ENCODE peak calls at places on chromosomes 4 and X, in five cellular contexts. W is CD8-positive, alpha-beta T cell; Q is heart right ventricle; H is type B pancreatic cell; K is neural crest cell. F is an unnamed sample.

GRCh38 chr4:14180983-14181601 is 553.6 kb upstream of the BOD1L1 start:
- DNase-seq in W (no peak), Q (no peak), H (no peak), K (no peak), F (peak; percentile 13)

GRCh38 chr4:94545296-94545695 is 93.6 kb downstream of the PDLIM5 start:
- DNase-seq in W (no peak), Q (no peak), H (no peak), K (no peak), F (no peak)

GRCh38 chr4:156312261-156312847 is 358.7 kb upstream of the CTSO start:
- DNase-seq in W (no peak), Q (no peak), H (no peak), K (no peak), F (peak; percentile 20)

GRCh38 chr4:122700178-122700725 is 32.3 kb upstream of the BBS12 start:
- DNase-seq in W (no peak), Q (peak; percentile 64), H (no peak), K (no peak), F (peak; percentile 72)

GRCh38 chr4:85598936-85599335 is 124.0 kb downstream of the ARHGAP24 start:
- DNase-seq in W (no peak), Q (no peak), H (no peak), K (no peak), F (no peak)

GRCh38 chr4:143667461-143667860 is 33.0 kb downstream of the FREM3 start:
- DNase-seq in W (no peak), Q (no peak), H (no peak), K (no peak), F (no peak)

GRCh38 chr4:10097906-10098769 is 18.5 kb downstream of the WDR1 start:
- DNase-seq in W (no peak), Q (no peak), H (no peak), K (no peak), F (no peak)

GRCh38 chrX:47204970-47205369 is 11.3 kb downstream of the UBA1 start:
- DNase-seq in W (no peak), Q (no peak), H (no peak), K (no peak), F (no peak)

GRCh38 chr4:47391256-47391655 is 72.2 kb downstream of the COMMD8 start:
- DNase-seq in W (no peak), Q (no peak), H (no peak), K (no peak), F (no peak)

GRCh38 chr4:85837334-85837733 is 362.4 kb downstream of the ARHGAP24 start:
- DNase-seq in W (no peak), Q (no peak), H (no peak), K (no peak), F (no peak)

GRCh38 chr4:6008092-6008551 is 10.1 kb downstream of the C4orf50 start:
- DNase-seq in W (no peak), Q (no peak), H (no peak), K (no peak), F (no peak)

GRCh38 chr4:40953253-40954118 is 203.7 kb downstream of the NSUN7 start:
- DNase-seq in W (no peak), Q (no peak), H (no peak), K (no peak), F (no peak)

GRCh38 chr4:145679520-145679919 is 426 bp upstream of the C4orf51 start:
- DNase-seq in W (no peak), Q (no peak), H (no peak), K (no peak), F (peak; percentile 70)

GRCh38 chrX:349196-349595 is 30.6 kb upstream of the GTPBP6 start:
- DNase-seq in W (no peak), Q (no peak), H (no peak), K (no peak), F (no peak)

GRCh38 chrX:106707771-106708454 is 18.6 kb upstream of the RNF128 start:
- DNase-seq in W (no peak), Q (no peak), H (no peak), K (no peak), F (peak; percentile 89)

GRCh38 chrX:153411255-153411987 is at the start of gene ZFP92:
- DNase-seq in W (no peak), Q (peak; percentile 58), H (no peak), K (no peak), F (no peak)

GRCh38 chrX:152072236-152072635 is 66.1 kb downstream of the MAGEA10 start:
- DNase-seq in W (no peak), Q (no peak), H (no peak), K (no peak), F (peak; percentile 61)

GRCh38 chr4:105453550-105454201 is 20.2 kb downstream of the PPA2 start:
- DNase-seq in W (no peak), Q (no peak), H (no peak), K (no peak), F (peak; percentile 45)

GRCh38 chrX:46967547-46967946 is 55.3 kb downstream of the JADE3 start:
- DNase-seq in W (no peak), Q (no peak), H (no peak), K (no peak), F (peak; percentile 25)

GRCh38 chrX:24890677-24891076 is 125.1 kb downstream of the ARX start:
- DNase-seq in W (no peak), Q (no peak), H (no peak), K (no peak), F (peak; percentile 69)

GRCh38 chr4:135194477-135194876 is 992.9 kb upstream of the PABPC4L start:
- DNase-seq in W (no peak), Q (no peak), H (no peak), K (no peak), F (no peak)

GRCh38 chr4:104394409-104394813 is 100.3 kb downstream of the CXXC4 start:
- DNase-seq in W (no peak), Q (peak; percentile 4), H (no peak), K (no peak), F (no peak)

GRCh38 chr4:71713611-71714203 is 70.2 kb downstream of the GC start:
- DNase-seq in W (no peak), Q (no peak), H (no peak), K (no peak), F (peak; percentile 61)

GRCh38 chr4:157803441-157804168 is 369.2 kb downstream of the GASK1B start:
- DNase-seq in W (no peak), Q (no peak), H (no peak), K (no peak), F (no peak)

GRCh38 chr4:8580321-8581093 is at the start of gene GPR78:
- DNase-seq in W (no peak), Q (peak; percentile 71), H (peak; percentile 87), K (peak; percentile 85), F (peak; percentile 19)

GRCh38 chr4:167183036-167183435 is 51.3 kb downstream of the SPOCK3 start:
- DNase-seq in W (no peak), Q (no peak), H (no peak), K (no peak), F (no peak)

GRCh38 chr4:145930592-145930991 is 8.0 kb downstream of the ZNF827 start:
- DNase-seq in W (no peak), Q (peak; percentile 20), H (no peak), K (no peak), F (no peak)

GRCh38 chr4:137740192-137740591 is 207.9 kb upstream of the PCDH18 start:
- DNase-seq in W (no peak), Q (no peak), H (no peak), K (no peak), F (no peak)

GRCh38 chrX:33725556-33726232 is 406.4 kb downstream of the FAM47A start:
- DNase-seq in W (no peak), Q (no peak), H (no peak), K (peak; percentile 11), F (peak; percentile 54)

GRCh38 chrX:123504630-123505270 is 228.1 kb downstream of the THOC2 start:
- DNase-seq in W (no peak), Q (no peak), H (no peak), K (no peak), F (no peak)

GRCh38 chrX:136783159-136783558 is 2.4 kb upstream of the ARHGEF6 start:
- DNase-seq in W (no peak), Q (no peak), H (no peak), K (no peak), F (peak; percentile 34)

GRCh38 chrX:120315776-120316175 is 4.5 kb upstream of the TMEM255A start:
- DNase-seq in W (no peak), Q (no peak), H (no peak), K (no peak), F (peak; percentile 39)

GRCh38 chr4:148239406-148239805 is 202.8 kb downstream of the NR3C2 start:
- DNase-seq in W (no peak), Q (peak; percentile 27), H (no peak), K (no peak), F (no peak)

GRCh38 chr4:186845137-186845842 is 121.6 kb upstream of the FAT1 start:
- DNase-seq in W (no peak), Q (no peak), H (no peak), K (no peak), F (peak; percentile 89)

GRCh38 chr4:165839615-165840333 is 33.3 kb upstream of the TLL1 start:
- DNase-seq in W (no peak), Q (no peak), H (no peak), K (no peak), F (peak; percentile 63)

GRCh38 chr4:83629945-83630684 is 94.2 kb downstream of the GPAT3 start:
- DNase-seq in W (no peak), Q (no peak), H (no peak), K (no peak), F (peak; percentile 86)

DNA sequence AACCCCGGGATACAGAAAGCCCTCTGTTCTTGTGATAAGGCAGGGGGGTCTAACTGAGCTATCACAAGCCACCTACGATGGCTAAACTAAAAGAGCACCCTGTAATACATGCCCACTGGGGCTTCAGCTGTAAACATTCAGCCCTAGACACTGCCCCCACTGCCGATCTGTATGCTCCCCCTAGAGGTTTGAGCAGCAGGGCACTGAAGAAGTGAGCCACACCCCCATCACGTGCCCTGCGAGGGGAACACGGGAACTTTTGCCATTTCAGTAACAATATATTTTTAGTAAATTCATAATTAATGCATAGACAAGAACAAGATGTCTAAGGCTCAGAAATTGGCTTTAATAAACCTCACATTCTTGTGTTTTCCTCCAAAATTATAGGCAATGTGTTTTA is 235.2 kb upstream of the SFRP2 start:
- DNase-seq in W (no peak), Q (no peak), H (no peak), K (no peak), F (no peak)
- TF ChIP-seq CTCF in W (no peak), Q (no peak), H (no peak), K (peak; percentile 41), F (no peak)

DNA sequence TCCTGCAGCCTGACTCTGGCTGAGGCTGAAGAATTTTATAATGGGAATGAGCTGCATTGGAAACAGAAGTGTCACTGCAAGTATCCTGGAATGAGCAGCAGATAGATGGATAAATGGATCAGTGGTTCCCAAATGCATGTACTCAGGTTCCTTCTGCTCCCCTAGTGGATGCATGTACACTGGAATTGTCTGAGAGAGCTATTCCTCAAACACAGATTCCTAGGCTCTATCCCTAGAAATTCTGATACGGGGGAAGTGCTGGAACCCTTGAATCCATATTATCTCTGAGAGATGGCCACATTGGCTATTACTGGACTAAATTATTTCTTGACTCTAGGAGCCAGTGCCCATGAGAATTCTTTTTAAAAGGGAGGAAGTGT is 64.8 kb downstream of the TMEM131L start:
- DNase-seq in W (no peak), Q (no peak), H (no peak), K (no peak), F (no peak)
- TF ChIP-seq CTCF in W (no peak), Q (no peak), H (no peak), K (no peak), F (peak; percentile 25)

GRCh38 chrX:9033179-9033578 is 748 bp downstream of the FAM9B start:
- DNase-seq in W (no peak), Q (no peak), H (no peak), K (no peak), F (no peak)
- TF ChIP-seq CTCF in W (no peak), Q (no peak), H (no peak), K (no peak), F (no peak)

GRCh38 chrX:63421411-63421810 is 70.3 kb upstream of the SPIN4 start:
- DNase-seq in W (no peak), Q (no peak), H (no peak), K (no peak), F (no peak)
- TF ChIP-seq CTCF in W (no peak), Q (no peak), H (peak; percentile 59), K (peak; percentile 39), F (no peak)